ENCODE peak calls at places on chromosomes 2 and 18, in five cellular contexts. Y is DND-41, X is dorsolateral prefrontal cortex, J is fibroblast of lung, W is SJSA1. R is an unnamed sample.

GRCh38 chr2:30363406-30363805 is 83.6 kb upstream of the LCLAT1 start:
- DNase-seq in Y (no peak), X (no peak), J (no peak), W (no peak), R (no peak)

GRCh38 chr2:15206419-15206818 is 354.7 kb downstream of the NBAS start:
- DNase-seq in Y (no peak), X (no peak), J (no peak), W (no peak), R (no peak)

GRCh38 chr2:208097801-208098200 is 26.5 kb downstream of the CRYGD start:
- DNase-seq in Y (no peak), X (no peak), J (no peak), W (no peak), R (no peak)

GRCh38 chr2:160394153-160394552 is 99.5 kb downstream of the RBMS1 start:
- DNase-seq in Y (peak), X (no peak), J (no peak), W (no peak), R (no peak)

GRCh38 chr2:151302286-151302878 is 12.9 kb upstream of the NMI start:
- DNase-seq in Y (no peak), X (no peak), J (no peak), W (no peak), R (no peak)

GRCh38 chr2:25098558-25099486 is 56.9 kb downstream of the EFR3B start:
- DNase-seq in Y (no peak), X (no peak), J (peak), W (no peak), R (no peak)

GRCh38 chr18:76496200-76496890 is 1.3 kb upstream of the ZNF516 start:
- DNase-seq in Y (no peak), X (no peak), J (peak), W (peak), R (peak)

GRCh38 chr18:78521136-78521535 is 458.5 kb upstream of the SALL3 start:
- DNase-seq in Y (no peak), X (no peak), J (no peak), W (no peak), R (no peak)

GRCh38 chr2:151410485-151410833 is 757 bp downstream of the RIF1 start:
- DNase-seq in Y (peak), X (no peak), J (no peak), W (no peak), R (peak)

GRCh38 chr2:208406474-208407451 is at the start of gene PTH2R:
- DNase-seq in Y (no peak), X (no peak), J (peak), W (no peak), R (no peak)

GRCh38 chr2:191650896-191651773 is 26.8 kb upstream of the NABP1 start:
- DNase-seq in Y (no peak), X (no peak), J (no peak), W (no peak), R (no peak)

GRCh38 chr2:120436460-120436739 is 90.5 kb downstream of the INHBB start:
- DNase-seq in Y (no peak), X (no peak), J (no peak), W (no peak), R (no peak)

GRCh38 chr2:239717706-239718105 is 307.4 kb downstream of the NDUFA10 start:
- DNase-seq in Y (no peak), X (no peak), J (no peak), W (no peak), R (no peak)

GRCh38 chr18:49944681-49945080 is 131.3 kb upstream of the ACAA2 start:
- DNase-seq in Y (peak), X (no peak), J (peak), W (no peak), R (no peak)

GRCh38 chr18:77065221-77065981 is 67.2 kb downstream of the MBP start:
- DNase-seq in Y (peak), X (peak), J (peak), W (peak), R (peak)

GRCh38 chr18:59075923-59076322 is 63.8 kb upstream of the SEC11C start:
- DNase-seq in Y (no peak), X (no peak), J (no peak), W (no peak), R (no peak)

GRCh38 chr2:136381722-136382633 is 264.0 kb upstream of the CXCR4 start:
- DNase-seq in Y (peak), X (no peak), J (no peak), W (no peak), R (no peak)

GRCh38 chr2:187171318-187171717 is 276.7 kb downstream of the CALCRL start:
- DNase-seq in Y (no peak), X (no peak), J (no peak), W (no peak), R (no peak)

GRCh38 chr2:240203842-240204270 is 63.4 kb upstream of the OTOS start:
- DNase-seq in Y (no peak), X (no peak), J (no peak), W (no peak), R (no peak)

GRCh38 chr2:25809646-25810045 is 68.6 kb downstream of the ASXL2 start:
- DNase-seq in Y (no peak), X (no peak), J (no peak), W (no peak), R (no peak)

GRCh38 chr18:32042337-32042736 is 23.7 kb downstream of the RNF125 start:
- DNase-seq in Y (no peak), X (no peak), J (no peak), W (no peak), R (no peak)

GRCh38 chr18:13611058-13611615 is 115.2 kb downstream of the FAM210A start:
- DNase-seq in Y (peak), X (peak), J (peak), W (peak), R (peak)

GRCh38 chr2:170525566-170525900 is 189.6 kb upstream of the SP5 start:
- DNase-seq in Y (no peak), X (no peak), J (peak), W (peak), R (no peak)

GRCh38 chr2:189798312-189799029 is 14.2 kb downstream of the PMS1 start:
- DNase-seq in Y (no peak), X (no peak), J (peak), W (peak), R (peak)

GRCh38 chr2:222655406-222655747 is 515 bp downstream of the FARSB start:
- DNase-seq in Y (no peak), X (no peak), J (peak), W (no peak), R (peak)

GRCh38 chr2:139622691-139623090 is 842.5 kb upstream of the NXPH2 start:
- DNase-seq in Y (no peak), X (no peak), J (no peak), W (no peak), R (no peak)

GRCh38 chr2:139617747-139618146 is 837.6 kb upstream of the NXPH2 start:
- DNase-seq in Y (no peak), X (no peak), J (no peak), W (no peak), R (no peak)
- H3K4me3 ChIP-seq in Y (no peak), X (no peak), J (no peak), W (no peak), R (no peak)

GRCh38 chr18:21100678-21101077 is 10.9 kb downstream of the ROCK1 start:
- DNase-seq in Y (no peak), X (no peak), J (no peak), W (no peak), R (no peak)

GRCh38 chr18:21100141-21100540 is 11.5 kb downstream of the ROCK1 start:
- DNase-seq in Y (no peak), X (no peak), J (peak), W (no peak), R (no peak)

GRCh38 chr18:21096760-21097159 is 14.9 kb downstream of the ROCK1 start:
- DNase-seq in Y (no peak), X (no peak), J (no peak), W (no peak), R (no peak)

GRCh38 chr18:21101172-21101571 is 10.4 kb downstream of the ROCK1 start:
- DNase-seq in Y (no peak), X (no peak), J (no peak), W (no peak), R (no peak)

DNA sequence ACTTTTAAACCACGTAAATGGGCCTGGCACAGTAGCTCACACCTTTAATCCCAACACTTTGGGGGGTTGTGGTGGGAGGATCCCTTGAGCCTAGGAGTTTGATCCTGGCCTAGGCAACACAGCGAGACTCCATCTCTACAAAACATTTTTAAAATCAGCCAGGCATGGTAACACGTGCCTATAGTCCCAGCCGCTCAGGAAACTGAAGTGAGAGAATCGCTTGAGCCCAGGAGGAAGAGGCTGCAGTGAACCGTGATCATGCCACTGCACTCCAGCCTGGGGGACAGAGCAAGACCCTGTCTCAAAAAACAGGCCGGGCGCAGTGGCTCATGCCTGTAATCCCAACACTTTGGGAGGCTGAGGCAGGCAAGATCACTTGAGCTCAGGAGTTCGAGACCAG is 12.2 kb downstream of the ROCK1 start:
- DNase-seq in Y (no peak), X (no peak), J (no peak), W (no peak), R (peak)
- H3K4me3 ChIP-seq in Y (no peak), X (no peak), J (no peak), W (no peak), R (peak)

GRCh38 chr2:48512071-48512470 is 17.9 kb upstream of the STON1 start:
- DNase-seq in Y (no peak), X (no peak), J (no peak), W (no peak), R (no peak)

GRCh38 chr2:48515588-48515987 is 14.4 kb upstream of the STON1 start:
- DNase-seq in Y (no peak), X (no peak), J (no peak), W (no peak), R (no peak)

GRCh38 chr2:48514591-48514990 is 15.4 kb upstream of the STON1 start:
- DNase-seq in Y (no peak), X (no peak), J (no peak), W (no peak), R (no peak)

GRCh38 chr2:48510329-48510728 is 19.6 kb upstream of the STON1 start:
- DNase-seq in Y (no peak), X (no peak), J (no peak), W (peak), R (no peak)

DNA sequence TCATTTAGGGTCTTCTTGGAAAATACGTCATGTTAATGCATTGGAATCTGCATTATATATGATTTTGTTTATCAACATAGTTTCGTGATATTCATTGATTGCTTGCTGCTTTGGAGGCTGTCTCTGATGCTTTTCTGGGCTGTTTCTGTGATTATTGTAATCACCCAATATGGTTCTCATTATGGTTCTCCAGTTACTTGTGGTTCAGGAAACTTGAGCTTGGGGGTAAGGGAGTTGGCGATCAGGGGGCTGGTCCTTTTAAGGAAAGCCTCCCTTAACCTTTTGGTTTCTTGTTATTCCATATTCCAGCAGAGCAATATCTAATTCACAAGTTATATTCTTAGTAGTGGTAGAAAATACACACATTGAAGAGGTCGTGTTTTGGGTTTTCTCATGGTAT is 17.4 kb upstream of the STON1 start:
- DNase-seq in Y (no peak), X (no peak), J (no peak), W (no peak), R (no peak)
- H3K4me3 ChIP-seq in Y (no peak), X (no peak), J (no peak), W (no peak), R (no peak)

GRCh38 chr2:241546771-241547498 is 11.6 kb upstream of the BOK start:
- DNase-seq in Y (no peak), X (no peak), J (peak), W (peak), R (no peak)
- H3K4me3 ChIP-seq in Y (no peak), X (peak), J (no peak), W (peak), R (no peak)